ENCODE peak calls at places on chromosomes 3 and 15, in four cellular contexts. U is heart right ventricle, Y is psoas muscle, A is esophagus squamous epithelium. Q is an unnamed sample.

GRCh38 chr3:146164071-146164470 is 3.1 kb upstream of the PLOD2 start:
- DNase-seq in U (no peak), Y (no peak), A (no peak), Q (no peak)

GRCh38 chr15:32966512-32966911 is 228.0 kb downstream of the FMN1 start:
- DNase-seq in Y (no peak), U (no peak), A (no peak), Q (no peak)

GRCh38 chr15:84924074-84924700 is 39.7 kb downstream of the SLC28A1 start:
- DNase-seq in A (no peak), U (no peak), Y (no peak), Q (no peak)

GRCh38 chr15:68256675-68257450 is 20.7 kb upstream of the FEM1B start:
- DNase-seq in U (peak; percentile 89), Y (peak; percentile 95), A (no peak), Q (no peak)

GRCh38 chr15:72184165-72184811 is 13.3 kb downstream of the GRAMD2A start:
- DNase-seq in A (no peak), Y (peak; percentile 44), U (no peak), Q (no peak)

GRCh38 chr3:10668077-10668476 is 148.0 kb upstream of the SLC6A11 start:
- DNase-seq in U (no peak), A (no peak), Y (no peak), Q (no peak)

GRCh38 chr3:47227678-47228077 is 54.9 kb downstream of the KIF9 start:
- DNase-seq in A (no peak), U (peak; percentile 17), Y (no peak), Q (no peak)

GRCh38 chr15:40468850-40469249 is 1.9 kb upstream of the CHST14 start:
- DNase-seq in U (no peak), Y (no peak), A (no peak), Q (no peak)

GRCh38 chr3:195103623-195104022 is 167.3 kb downstream of the XXYLT1 start:
- DNase-seq in A (no peak), U (no peak), Y (no peak), Q (no peak)

GRCh38 chr3:18112976-18113766 is 312.0 kb downstream of the SATB1 start:
- DNase-seq in Y (no peak), U (no peak), A (no peak), Q (no peak)

GRCh38 chr3:58299839-58300516 is 6.1 kb upstream of the RPP14 start:
- DNase-seq in U (no peak), A (no peak), Y (no peak), Q (no peak)

GRCh38 chr3:107870989-107871638 is 219.7 kb downstream of the CD47 start:
- DNase-seq in Y (no peak), U (no peak), A (no peak), Q (no peak)

GRCh38 chr3:150300376-150300775 is 107.7 kb upstream of the TSC22D2 start:
- DNase-seq in Y (no peak), A (no peak), U (no peak), Q (no peak)

GRCh38 chr3:114669614-114670013 is 375.8 kb downstream of the TIGIT start:
- DNase-seq in U (no peak), A (no peak), Y (no peak), Q (no peak)

GRCh38 chr3:148881286-148881685 is 16.2 kb downstream of the CPA3 start:
- DNase-seq in Y (no peak), A (no peak), U (no peak), Q (no peak)

GRCh38 chr3:157167371-157167770 is 7.4 kb upstream of the CCNL1 start:
- DNase-seq in A (no peak), Y (no peak), U (no peak), Q (no peak)

GRCh38 chr15:90266061-90266431 is 574 bp downstream of the NGRN start:
- DNase-seq in U (peak; percentile 42), Y (peak; percentile 43), A (no peak), Q (peak; percentile 59)

GRCh38 chr3:72756900-72757299 is 91.3 kb downstream of the SHQ1 start:
- DNase-seq in U (no peak), A (no peak), Y (no peak), Q (no peak)

GRCh38 chr3:76866729-76867461 is 173.0 kb upstream of the ROBO2 start:
- DNase-seq in Y (no peak), A (no peak), U (no peak), Q (no peak)

GRCh38 chr3:104523136-104523535 is 843.6 kb upstream of the ALCAM start:
- DNase-seq in U (no peak), A (no peak), Y (no peak), Q (no peak)

GRCh38 chr15:62250176-62250575 is 85.1 kb upstream of the C2CD4B start:
- DNase-seq in Y (no peak), A (no peak), U (no peak), Q (no peak)

GRCh38 chr15:80969316-80969715 is 20.3 kb downstream of the MESD start:
- DNase-seq in A (no peak), U (no peak), Y (no peak), Q (no peak)

GRCh38 chr3:123818921-123819429 is 65.2 kb downstream of the MYLK start:
- DNase-seq in A (no peak), Y (no peak), U (no peak), Q (no peak)

GRCh38 chr3:183155499-183155898 is 7.0 kb downstream of the LAMP3 start:
- DNase-seq in A (no peak), U (no peak), Y (no peak), Q (no peak)
- H3K4me1 ChIP-seq in A (no peaks in the 10 kb centered on the region), U (no peaks in the 10 kb centered on the region), Y (no peaks in the 10 kb centered on the region), Q (no peaks in the 10 kb centered on the region)

GRCh38 chr3:50534721-50535330 is 31.4 kb upstream of the CACNA2D2 start:
- DNase-seq in A (no peak), Y (no peak), U (no peak), Q (no peak)
- H3K27me3 ChIP-seq in A (peaks cover 52% of the 10 kb centered on the region), Y (peaks cover 2% of the 10 kb centered on the region), U (no peaks in the 10 kb centered on the region), Q (no peaks in the 10 kb centered on the region)

DNA sequence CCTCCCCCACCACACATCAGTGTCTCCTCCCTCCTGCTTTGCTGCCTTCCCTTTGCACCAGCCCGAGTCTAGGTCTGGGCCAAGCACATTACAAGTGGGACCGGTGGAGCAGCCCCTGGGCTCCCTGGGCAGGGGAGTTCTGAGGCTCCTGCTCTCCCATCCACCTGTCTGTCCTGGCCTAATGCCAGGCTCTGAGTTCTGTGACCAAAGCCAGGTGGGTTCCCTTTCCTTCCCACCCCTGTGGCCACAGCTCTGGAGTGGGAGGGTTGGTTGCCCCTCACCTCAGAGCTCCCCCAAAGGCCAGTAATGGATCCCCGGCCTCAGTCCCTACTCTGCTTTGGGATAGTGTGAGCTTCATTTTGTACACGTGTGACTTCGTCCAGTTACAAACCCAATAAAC is 2.3 kb upstream of the ABCF3 start:
- DNase-seq in U (no peak), Y (no peak), A (no peak), Q (no peak)
- TF ChIP-seq CTCF in U (no peak), Y (no peak), A (no peak), Q (no peak)

GRCh38 chr3:188700918-188701317 is 470.9 kb upstream of the TPRG1 start:
- DNase-seq in A (no peak), U (no peak), Y (no peak), Q (no peak)
- H3K4me1 ChIP-seq in A (no peaks in the 10 kb centered on the region), U (no peaks in the 10 kb centered on the region), Y (peaks cover 4% of the 10 kb centered on the region), Q (no peaks in the 10 kb centered on the region)